ENCODE peak calls at places on chromosomes 11 and 22, in eight cellular contexts. W, U, P, H, K, A, O and N are unnamed samples.

GRCh38 chr22:24455751-24456426 is 28.5 kb downstream of the ADORA2A start:
- DNase-seq in W (no peak), U (peak; percentile 84), P (peak; percentile 47), H (no peak), K (no peak), A (no peak), O (no peak), N (no peak)

GRCh38 chr11:100830978-100831732 is 144.1 kb downstream of the ARHGAP42 start:
- DNase-seq in W (no peak), U (no peak), P (no peak), H (no peak), K (no peak), A (no peak), O (no peak), N (peak; percentile 23)

GRCh38 chr22:20437253-20438065 is at the start of gene SCARF2:
- DNase-seq in W (no peak), U (peak; percentile 86), P (no peak), H (peak; percentile 93), K (no peak), A (peak; percentile 98), O (no peak), N (no peak)

GRCh38 chr11:39745401-39745800 is 1714.1 kb downstream of the LRRC4C start:
- DNase-seq in W (no peak), U (no peak), P (peak; percentile 42), H (no peak), K (no peak), A (no peak), O (no peak), N (no peak)

GRCh38 chr22:30985561-30986208 is 16.6 kb downstream of the TUG1 start:
- DNase-seq in W (no peak), U (no peak), P (peak; percentile 60), H (no peak), K (no peak), A (no peak), O (no peak), N (no peak)

GRCh38 chr22:19890502-19891349 is 36.1 kb upstream of the GNB1L start:
- DNase-seq in W (no peak), U (no peak), P (no peak), H (no peak), K (no peak), A (peak; percentile 60), O (no peak), N (no peak)

GRCh38 chr22:44698531-44699421 is 3.2 kb upstream of the PRR5 start:
- DNase-seq in W (peak; percentile 26), U (peak; percentile 61), P (no peak), H (peak; percentile 86), K (no peak), A (no peak), O (no peak), N (no peak)

GRCh38 chr22:35892192-35892591 is 136.4 kb downstream of the RBFOX2 start:
- DNase-seq in W (no peak), U (no peak), P (no peak), H (no peak), K (no peak), A (no peak), O (no peak), N (no peak)

GRCh38 chr22:22201185-22201924 is 43.2 kb upstream of the VPREB1 start:
- DNase-seq in W (no peak), U (no peak), P (peak; percentile 25), H (no peak), K (no peak), A (peak; percentile 63), O (peak; percentile 48), N (peak; percentile 48)

GRCh38 chr11:99693941-99694492 is 673.3 kb downstream of the CNTN5 start:
- DNase-seq in W (no peak), U (no peak), P (peak; percentile 3), H (no peak), K (no peak), A (no peak), O (no peak), N (peak; percentile 8)

GRCh38 chr11:64021742-64022067 is 14.0 kb upstream of the FLRT1 start:
- DNase-seq in W (no peak), U (no peak), P (no peak), H (no peak), K (no peak), A (no peak), O (no peak), N (no peak)

GRCh38 chr22:19745155-19746133 is 15.1 kb upstream of the TBX1 start:
- DNase-seq in W (no peak), U (no peak), P (no peak), H (peak; percentile 82), K (no peak), A (no peak), O (no peak), N (no peak)

GRCh38 chr11:130051077-130051476 is 18.6 kb upstream of the APLP2 start:
- DNase-seq in W (no peak), U (no peak), P (no peak), H (no peak), K (no peak), A (no peak), O (no peak), N (no peak)

DNA sequence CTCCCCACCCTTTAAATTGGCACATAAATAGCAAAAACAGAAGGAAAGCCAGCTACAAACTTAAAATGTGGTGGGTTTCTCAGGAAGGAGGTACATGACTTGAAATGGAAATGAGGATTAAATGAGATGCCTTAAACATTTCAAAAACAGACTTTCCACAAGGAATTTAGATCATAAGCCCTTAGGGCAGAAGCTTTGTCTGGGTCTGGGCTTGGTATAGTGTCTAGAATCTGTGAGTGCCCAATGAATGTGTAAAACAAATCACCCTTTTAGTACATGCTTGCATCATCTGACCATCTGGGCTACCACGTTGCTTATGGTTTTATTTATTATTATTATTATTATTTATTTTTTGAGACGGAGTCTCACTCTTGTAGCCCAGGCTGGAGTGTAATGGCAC is 37.1 kb upstream of the CREB3L1 start:
- DNase-seq in W (no peak), U (no peak), P (no peak), H (no peak), K (no peak), A (no peak), O (no peak), N (no peak)
- TF ChIP-seq EP300 in W (no peak), U (no peak), P (no peak), H (no peak), K (no peak), A (no peak), O (no peak), N (no peak)

GRCh38 chr11:62882811-62883496 is 2.3 kb downstream of the SLC3A2 start:
- DNase-seq in W (no peak), U (no peak), P (no peak), H (no peak), K (no peak), A (no peak), O (no peak), N (no peak)

GRCh38 chr11:62882428-62882742 is 1.7 kb downstream of the SLC3A2 start:
- DNase-seq in W (no peak), U (no peak), P (no peak), H (no peak), K (no peak), A (no peak), O (no peak), N (no peak)

GRCh38 chr11:62880231-62880802 is 379 bp upstream of the SLC3A2 start:
- DNase-seq in W (no peak), U (no peak), P (no peak), H (no peak), K (no peak), A (no peak), O (no peak), N (peak; percentile 37)

GRCh38 chr11:62880803-62881578 is at the start of gene SLC3A2:
- DNase-seq in W (peak; percentile 83), U (peak; percentile 89), P (peak; percentile 74), H (peak; percentile 96), K (peak; percentile 47), A (peak; percentile 89), O (peak; percentile 92), N (peak; percentile 88)

GRCh38 chr11:62881579-62882427 is 1.1 kb downstream of the SLC3A2 start:
- DNase-seq in W (peak; percentile 89), U (peak; percentile 93), P (peak; percentile 88), H (no peak), K (peak; percentile 45), A (no peak), O (peak; percentile 94), N (peak; percentile 98)
- H3K4me1 ChIP-seq in W (no peaks in the 10 kb centered on the region), U (peaks cover 14% of the 10 kb centered on the region), P (peaks cover 63% of the 10 kb centered on the region), H (peaks cover 66% of the 10 kb centered on the region), K (peaks cover 15% of the 10 kb centered on the region), A (peaks cover 32% of the 10 kb centered on the region), O (peaks cover 43% of the 10 kb centered on the region), N (peaks cover 55% of the 10 kb centered on the region)

GRCh38 chr11:111937461-111937769 is 272 bp downstream of the DIXDC1 start:
- DNase-seq in W (no peak), U (no peak), P (no peak), H (no peak), K (no peak), A (no peak), O (no peak), N (no peak)

GRCh38 chr11:111937859-111938258 is 716 bp downstream of the DIXDC1 start:
- DNase-seq in W (no peak), U (no peak), P (no peak), H (peak; percentile 37), K (no peak), A (peak; percentile 38), O (no peak), N (no peak)

GRCh38 chr11:111941963-111942362 is 4.8 kb downstream of the DIXDC1 start:
- DNase-seq in W (no peak), U (no peak), P (no peak), H (no peak), K (no peak), A (peak; percentile 44), O (no peak), N (no peak)

GRCh38 chr11:111938687-111939160 is 1.6 kb downstream of the DIXDC1 start:
- DNase-seq in W (no peak), U (no peak), P (peak; percentile 76), H (no peak), K (peak; percentile 71), A (peak; percentile 27), O (no peak), N (no peak)

DNA sequence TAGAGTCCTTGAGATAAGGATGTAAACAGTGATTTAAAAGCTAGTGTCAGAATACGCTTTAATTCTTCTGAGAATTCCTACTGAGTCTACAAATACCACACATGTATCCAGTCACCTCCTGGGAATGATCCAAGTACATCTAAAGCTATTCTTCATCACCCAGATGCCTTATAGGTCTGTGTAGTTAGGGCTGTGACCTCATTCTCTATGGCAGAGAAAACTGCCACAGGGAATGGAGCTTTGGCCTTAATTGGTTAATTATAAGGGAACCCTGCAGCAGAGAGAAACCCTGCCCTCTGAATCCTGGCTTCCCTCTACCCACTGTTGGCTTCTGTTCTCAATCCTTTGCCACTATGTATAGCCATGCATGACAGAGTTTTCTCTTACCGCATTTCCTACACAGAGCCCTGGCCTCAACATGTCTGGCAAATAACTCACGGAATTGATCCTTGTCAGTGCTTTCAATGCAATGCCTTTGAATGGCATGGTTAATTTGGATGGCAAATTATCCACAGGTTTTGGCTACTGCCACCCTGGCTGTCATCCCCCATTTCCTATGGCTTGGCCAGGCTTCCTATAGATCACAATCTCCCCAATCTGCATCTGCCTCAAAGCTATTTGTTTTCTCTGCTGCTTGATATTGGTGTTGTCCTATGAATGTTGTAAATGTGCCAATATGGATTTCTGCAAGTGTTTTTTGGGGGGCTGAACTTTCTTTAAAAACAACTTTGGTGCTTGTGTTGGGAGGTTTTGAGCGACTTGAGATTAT is 2.9 kb downstream of the DIXDC1 start:
- DNase-seq in W (no peak), U (no peak), P (no peak), H (no peak), K (no peak), A (peak; percentile 66), O (no peak), N (no peak)
- TF ChIP-seq EP300 in W (no peak), U (no peak), P (no peak), H (no peak), K (no peak), A (peak; percentile 24), O (no peak), N (no peak)

GRCh38 chr11:110827276-110827675 is 115.0 kb upstream of the ARHGAP20 start:
- DNase-seq in W (no peak), U (no peak), P (no peak), H (no peak), K (no peak), A (no peak), O (no peak), N (no peak)
- H3K4me1 ChIP-seq in W (no peaks in the 10 kb centered on the region), U (no peaks in the 10 kb centered on the region), P (no peaks in the 10 kb centered on the region), H (no peaks in the 10 kb centered on the region), K (no peaks in the 10 kb centered on the region), A (peaks cover 8% of the 10 kb centered on the region), O (no peaks in the 10 kb centered on the region), N (no peaks in the 10 kb centered on the region)